ENCODE peak calls at places on chromosomes 12 and 14, in five cellular contexts. One of them, this sample, is unnamed.
A peak's percentile ranks its signal among the peaks of the same experiment; 100 is the strongest.

GRCh38 chr12:32533971-32534590 is 134.7 kb downstream of the FGD4 start:
- DNase-seq in mesothelial cell of epicardium: no peak
- DNase-seq in Right ventricle myocardium superior: no peak
- DNase-seq in RPMI8226: peak; percentile 76
- DNase-seq in astrocyte of the spinal cord: peak; percentile 95
- DNase-seq in this sample: peak; percentile 98

GRCh38 chr12:31029466-31029865 is 44.2 kb upstream of the DDX11 start:
- DNase-seq in RPMI8226: no peak
- DNase-seq in mesothelial cell of epicardium: no peak
- DNase-seq in Right ventricle myocardium superior: no peak
- DNase-seq in astrocyte of the spinal cord: no peak
- DNase-seq in this sample: no peak

GRCh38 chr12:74846116-74846515 is 308.5 kb downstream of the ATXN7L3B start:
- DNase-seq in astrocyte of the spinal cord: no peak
- DNase-seq in RPMI8226: no peak
- DNase-seq in Right ventricle myocardium superior: no peak
- DNase-seq in mesothelial cell of epicardium: no peak
- DNase-seq in this sample: no peak

GRCh38 chr12:63525831-63526230 is 142.5 kb downstream of the DPY19L2 start:
- DNase-seq in Right ventricle myocardium superior: no peak
- DNase-seq in astrocyte of the spinal cord: no peak
- DNase-seq in RPMI8226: no peak
- DNase-seq in mesothelial cell of epicardium: no peak
- DNase-seq in this sample: no peak

GRCh38 chr14:85532981-85533820 is 3.3 kb downstream of the FLRT2 start:
- DNase-seq in mesothelial cell of epicardium: peak; percentile 67
- DNase-seq in Right ventricle myocardium superior: peak; percentile 71
- DNase-seq in RPMI8226: no peak
- DNase-seq in astrocyte of the spinal cord: peak; percentile 81
- DNase-seq in this sample: peak; percentile 87

GRCh38 chr14:104596927-104597351 is 7.6 kb downstream of the TMEM179 start:
- DNase-seq in Right ventricle myocardium superior: no peak
- DNase-seq in mesothelial cell of epicardium: no peak
- DNase-seq in astrocyte of the spinal cord: no peak
- DNase-seq in RPMI8226: no peak
- DNase-seq in this sample: no peak

GRCh38 chr12:47818007-47818376 is 1.7 kb downstream of the HDAC7 start:
- DNase-seq in RPMI8226: no peak
- DNase-seq in astrocyte of the spinal cord: no peak
- DNase-seq in mesothelial cell of epicardium: no peak
- DNase-seq in Right ventricle myocardium superior: peak; percentile 26
- DNase-seq in this sample: no peak

GRCh38 chr12:28088566-28089277 is 101.5 kb upstream of the CCDC91 start:
- DNase-seq in astrocyte of the spinal cord: peak; percentile 10
- DNase-seq in RPMI8226: no peak
- DNase-seq in Right ventricle myocardium superior: no peak
- DNase-seq in mesothelial cell of epicardium: no peak
- DNase-seq in this sample: no peak

GRCh38 chr14:102902523-102903247 is 19.8 kb upstream of the AMN start:
- DNase-seq in RPMI8226: no peak
- DNase-seq in mesothelial cell of epicardium: no peak
- DNase-seq in astrocyte of the spinal cord: no peak
- DNase-seq in Right ventricle myocardium superior: no peak
- DNase-seq in this sample: no peak

GRCh38 chr12:41856228-41856627 is 288.4 kb downstream of the GXYLT1 start:
- DNase-seq in Right ventricle myocardium superior: no peak
- DNase-seq in astrocyte of the spinal cord: no peak
- DNase-seq in RPMI8226: no peak
- DNase-seq in mesothelial cell of epicardium: no peak
- DNase-seq in this sample: no peak

GRCh38 chr14:77920312-77920711 is 120.4 kb downstream of the ADCK1 start:
- DNase-seq in astrocyte of the spinal cord: no peak
- DNase-seq in Right ventricle myocardium superior: no peak
- DNase-seq in mesothelial cell of epicardium: no peak
- DNase-seq in RPMI8226: no peak
- DNase-seq in this sample: no peak

GRCh38 chr12:115979851-115980250 is 297.6 kb downstream of the MED13L start:
- DNase-seq in mesothelial cell of epicardium: no peak
- DNase-seq in Right ventricle myocardium superior: no peak
- DNase-seq in astrocyte of the spinal cord: no peak
- DNase-seq in RPMI8226: no peak
- DNase-seq in this sample: no peak

GRCh38 chr14:31881531-31882310 is 195.4 kb upstream of the ARHGAP5 start:
- DNase-seq in astrocyte of the spinal cord: peak; percentile 28
- DNase-seq in RPMI8226: no peak
- DNase-seq in Right ventricle myocardium superior: no peak
- DNase-seq in mesothelial cell of epicardium: no peak
- DNase-seq in this sample: peak; percentile 28

GRCh38 chr14:63192085-63192484 is 12.2 kb upstream of the RHOJ start:
- DNase-seq in Right ventricle myocardium superior: no peak
- DNase-seq in RPMI8226: no peak
- DNase-seq in astrocyte of the spinal cord: peak; percentile 6
- DNase-seq in mesothelial cell of epicardium: no peak
- DNase-seq in this sample: peak; percentile 23

GRCh38 chr12:106893451-106893850 is 62.3 kb upstream of the TMEM263 start:
- DNase-seq in astrocyte of the spinal cord: no peak
- DNase-seq in Right ventricle myocardium superior: no peak
- DNase-seq in RPMI8226: no peak
- DNase-seq in mesothelial cell of epicardium: no peak
- DNase-seq in this sample: peak; percentile 46

GRCh38 chr12:131456301-131457027 is 254.4 kb upstream of the SFSWAP start:
- DNase-seq in RPMI8226: no peak
- DNase-seq in Right ventricle myocardium superior: no peak
- DNase-seq in astrocyte of the spinal cord: no peak
- DNase-seq in mesothelial cell of epicardium: no peak
- DNase-seq in this sample: no peak

GRCh38 chr12:124231980-124232653 is 62.8 kb upstream of the RFLNA start:
- DNase-seq in astrocyte of the spinal cord: no peak
- DNase-seq in RPMI8226: no peak
- DNase-seq in mesothelial cell of epicardium: no peak
- DNase-seq in Right ventricle myocardium superior: no peak
- DNase-seq in this sample: no peak

GRCh38 chr12:8823565-8824300 is 1.3 kb downstream of the A2ML1 start:
- DNase-seq in astrocyte of the spinal cord: peak; percentile 20
- DNase-seq in mesothelial cell of epicardium: no peak
- DNase-seq in Right ventricle myocardium superior: no peak
- DNase-seq in RPMI8226: no peak
- DNase-seq in this sample: peak; percentile 12

GRCh38 chr14:55699131-55700057 is 119.4 kb downstream of the KTN1 start:
- DNase-seq in Right ventricle myocardium superior: no peak
- DNase-seq in RPMI8226: peak; percentile 8
- DNase-seq in astrocyte of the spinal cord: peak; percentile 68
- DNase-seq in mesothelial cell of epicardium: no peak
- DNase-seq in this sample: peak; percentile 50

GRCh38 chr14:104721704-104722431 is 2.2 kb upstream of the ADSS1 start:
- DNase-seq in astrocyte of the spinal cord: no peak
- DNase-seq in Right ventricle myocardium superior: peak; percentile 83
- DNase-seq in RPMI8226: no peak
- DNase-seq in mesothelial cell of epicardium: no peak
- DNase-seq in this sample: peak; percentile 34

GRCh38 chr12:70982991-70983390 is 62.5 kb upstream of the PTPRR start:
- DNase-seq in RPMI8226: no peak
- DNase-seq in Right ventricle myocardium superior: no peak
- DNase-seq in mesothelial cell of epicardium: no peak
- DNase-seq in astrocyte of the spinal cord: peak; percentile 28
- DNase-seq in this sample: peak; percentile 19